ENCODE peak calls at places on chromosome 1, in four cellular contexts. O is T1000, V is heart right ventricle, S is substantia nigra. B is an unnamed sample.

GRCh38 chr1:228687562-228687961 is 47.7 kb upstream of the RHOU start:
- DNase-seq in V (no peak), O (no peak), S (no peak), B (no peak)

GRCh38 chr1:16677552-16678423 is 11.0 kb upstream of the RNU1-3 start:
- DNase-seq in S (no peak), V (no peak), O (no peak), B (peak)

GRCh38 chr1:94675373-94675772 is 133.8 kb upstream of the F3 start:
- DNase-seq in S (no peak), V (no peak), O (no peak), B (no peak)

GRCh38 chr1:155254228-155254713 is 1.0 kb downstream of the ENTREP3 start:
- DNase-seq in S (no peak), V (no peak), O (no peak), B (no peak)

GRCh38 chr1:109299087-109299983 is 7.5 kb downstream of the MYBPHL start:
- DNase-seq in V (peak), O (peak), S (peak), B (no peak)

GRCh38 chr1:154404984-154405761 is at the start of gene IL6R:
- DNase-seq in V (peak), O (peak), S (peak), B (peak)

GRCh38 chr1:161226759-161227158 is 899 bp downstream of the TOMM40L start:
- DNase-seq in S (no peak), O (no peak), V (no peak), B (no peak)

GRCh38 chr1:156826596-156826995 is 9.9 kb upstream of the SH2D2A start:
- DNase-seq in O (no peak), S (no peak), V (no peak), B (no peak)

GRCh38 chr1:85501355-85501898 is 36.5 kb upstream of the DDAH1 start:
- DNase-seq in O (no peak), S (no peak), V (no peak), B (no peak)

GRCh38 chr1:150146853-150147542 is 2.7 kb upstream of the PLEKHO1 start:
- DNase-seq in S (no peak), V (no peak), O (no peak), B (no peak)

GRCh38 chr1:247443641-247444040 is 14.3 kb downstream of the OR2B11 start:
- DNase-seq in O (no peak), S (no peak), V (no peak), B (no peak)

GRCh38 chr1:198443374-198444233 is 96.9 kb downstream of the ATP6V1G3 start:
- DNase-seq in O (peak), S (no peak), V (no peak), B (peak)

GRCh38 chr1:182330303-182330702 is 61.3 kb downstream of the GLUL start:
- DNase-seq in S (no peak), V (no peak), O (no peak), B (no peak)

B was measured in dermis microvascular lymphatic vessel endothelial cell.